ENCODE peak calls at places on chromosomes 13 and 19, in seven cellular contexts. B is fibroblast of villous mesenchyme; M is fibroblast of pulmonary artery; L is stimulated activated CD4-positive, alpha-beta T cell treated with anti-CD3 and anti-CD28 coated beads, Interleukin-1b, Interleukin-23, amount 100 ng/mL, for 48 hours; D is activated T-cell treated with anti-CD3 and anti-CD28 coated beads, Interleukin-2, amount 50 U/mL, for 72 hours; Q is left ventricle myocardium inferior; S is activated naive CD8-positive, alpha-beta T cell treated with anti-CD3 and anti-CD28 coated beads for 36 hours. W is an unnamed sample.
A peak's percentile ranks its signal among the peaks of the same experiment; 100 is the strongest.

GRCh38 chr19:35555301-35556005 is 8.0 kb downstream of the ATP4A start:
- DNase-seq in B (peak; percentile 27), Q (no peak), S (no peak), L (no peak), M (peak; percentile 36), D (no peak), W (peak; percentile 63)

GRCh38 chr19:58154287-58154678 is 3.7 kb upstream of the ZNF329 start:
- DNase-seq in S (peak; percentile 11), Q (peak; percentile 34), L (no peak), B (peak; percentile 42), M (peak; percentile 57), D (peak; percentile 8), W (no peak)

GRCh38 chr13:58979851-58980250 is 1183.9 kb downstream of the DIAPH3 start:
- DNase-seq in D (no peak), Q (no peak), S (no peak), B (no peak), L (no peak), M (peak; percentile 7), W (no peak)

GRCh38 chr13:57631607-57632275 is at the start of gene PCDH17:
- DNase-seq in M (peak; percentile 42), S (no peak), B (peak; percentile 5), D (no peak), L (no peak), Q (peak; percentile 23), W (no peak)

GRCh38 chr19:42284641-42285341 is 15.7 kb downstream of the CIC start:
- DNase-seq in S (no peak), B (no peak), Q (no peak), L (no peak), D (peak; percentile 23), M (no peak), W (peak; percentile 43)

GRCh38 chr13:59178344-59178743 is 985.4 kb downstream of the DIAPH3 start:
- DNase-seq in B (no peak), Q (no peak), L (no peak), S (no peak), D (no peak), M (peak; percentile 30), W (no peak)

GRCh38 chr13:111510502-111511218 is 190.2 kb downstream of the TEX29 start:
- DNase-seq in B (no peak), L (no peak), D (no peak), S (no peak), M (no peak), Q (no peak), W (no peak)

GRCh38 chr13:113086991-113087922 is 18.3 kb upstream of the F7 start:
- DNase-seq in S (no peak), Q (peak; percentile 9), L (no peak), D (no peak), B (no peak), M (no peak), W (no peak)

GRCh38 chr13:42394361-42395065 is 122.6 kb downstream of the AKAP11 start:
- DNase-seq in L (peak; percentile 34), B (no peak), M (no peak), Q (no peak), D (no peak), S (no peak), W (no peak)

GRCh38 chr13:40790232-40790631 is 821 bp downstream of the SLC25A15 start:
- DNase-seq in M (no peak), B (no peak), Q (no peak), L (no peak), D (no peak), S (no peak), W (no peak)

W was measured in K562.